ENCODE peak calls at places on chromosomes 3 and 15, in ten cellular contexts. Y, G, O, F, S, W, Q, D, L and T are unnamed samples.

GRCh38 chr3:39101022-39101689 is 6.3 kb downstream of the GORASP1 start:
- DNase-seq in Y (peak), G (no peak), O (peak), F (peak), S (peak), W (no peak), Q (peak), D (no peak), L (no peak), T (peak)

GRCh38 chr3:13710251-13710650 is 161.3 kb downstream of the FBLN2 start:
- DNase-seq in Y (no peak), G (no peak), O (no peak), F (no peak), S (no peak), W (no peak), Q (no peak), D (no peak), L (peak), T (no peak)

GRCh38 chr15:33068007-33068441 is 126.5 kb downstream of the FMN1 start:
- DNase-seq in Y (peak), G (no peak), O (peak), F (peak), S (peak), W (peak), Q (peak), D (peak), L (no peak), T (no peak)

GRCh38 chr3:163587342-163587741 is 1491.0 kb downstream of the SI start:
- DNase-seq in Y (no peak), G (peak), O (no peak), F (no peak), S (no peak), W (peak), Q (no peak), D (no peak), L (no peak), T (no peak)

GRCh38 chr3:132032959-132033358 is 1.9 kb downstream of the CPNE4 start:
- DNase-seq in Y (no peak), G (no peak), O (no peak), F (no peak), S (no peak), W (no peak), Q (no peak), D (no peak), L (no peak), T (no peak)

GRCh38 chr15:92429378-92430066 is 35.8 kb downstream of the ST8SIA2 start:
- DNase-seq in Y (no peak), G (peak), O (no peak), F (peak), S (peak), W (peak), Q (no peak), D (no peak), L (no peak), T (peak)

GRCh38 chr3:115040673-115041286 is 106.3 kb downstream of the ZBTB20 start:
- DNase-seq in Y (peak), G (peak), O (peak), F (peak), S (peak), W (peak), Q (peak), D (no peak), L (no peak), T (peak)

GRCh38 chr15:92813440-92813839 is 86.7 kb upstream of the CHD2 start:
- DNase-seq in Y (no peak), G (no peak), O (no peak), F (no peak), S (no peak), W (no peak), Q (no peak), D (no peak), L (no peak), T (no peak)

GRCh38 chr15:73935547-73935946 is 9.3 kb downstream of the LOXL1 start:
- DNase-seq in Y (no peak), G (no peak), O (no peak), F (no peak), S (peak), W (no peak), Q (no peak), D (no peak), L (no peak), T (peak)

GRCh38 chr3:9666704-9667445 is 17.6 kb downstream of the MTMR14 start:
- DNase-seq in Y (no peak), G (no peak), O (no peak), F (no peak), S (no peak), W (no peak), Q (no peak), D (no peak), L (no peak), T (no peak)

GRCh38 chr15:79475312-79475711 is 43.2 kb downstream of the MINAR1 start:
- DNase-seq in Y (no peak), G (no peak), O (no peak), F (no peak), S (peak), W (no peak), Q (no peak), D (no peak), L (no peak), T (no peak)

GRCh38 chr3:38137615-38138346 is 680 bp upstream of the MYD88 start:
- DNase-seq in Y (peak), G (no peak), O (no peak), F (peak), S (no peak), W (no peak), Q (peak), D (no peak), L (peak), T (no peak)

GRCh38 chr3:180059351-180059750 is 22.6 kb upstream of the PEX5L start:
- DNase-seq in Y (no peak), G (no peak), O (no peak), F (no peak), S (peak), W (no peak), Q (no peak), D (no peak), L (no peak), T (no peak)

GRCh38 chr15:30974112-30974511 is 17.3 kb downstream of the MTMR10 start:
- DNase-seq in Y (no peak), G (no peak), O (no peak), F (no peak), S (no peak), W (no peak), Q (no peak), D (no peak), L (no peak), T (no peak)

GRCh38 chr3:31165399-31165860 is 271.0 kb upstream of the GADL1 start:
- DNase-seq in Y (no peak), G (no peak), O (no peak), F (peak), S (no peak), W (peak), Q (no peak), D (no peak), L (no peak), T (peak)

GRCh38 chr3:171615742-171616141 is 155.5 kb upstream of the TNIK start:
- DNase-seq in Y (no peak), G (no peak), O (no peak), F (no peak), S (peak), W (peak), Q (no peak), D (no peak), L (no peak), T (peak)

GRCh38 chr15:81783586-81783985 is 262.2 kb downstream of the MEX3B start:
- DNase-seq in Y (no peak), G (no peak), O (no peak), F (no peak), S (no peak), W (no peak), Q (no peak), D (peak), L (no peak), T (no peak)

GRCh38 chr3:146390967-146391366 is 78.4 kb downstream of the PLSCR2 start:
- DNase-seq in Y (peak), G (no peak), O (peak), F (no peak), S (peak), W (peak), Q (no peak), D (no peak), L (no peak), T (peak)

GRCh38 chr15:58583171-58583908 is 151.5 kb downstream of the LIPC start:
- DNase-seq in Y (no peak), G (no peak), O (peak), F (no peak), S (no peak), W (no peak), Q (no peak), D (no peak), L (no peak), T (no peak)

GRCh38 chr3:53169045-53169831 is 8.2 kb downstream of the PRKCD start:
- DNase-seq in Y (no peak), G (no peak), O (peak), F (peak), S (no peak), W (no peak), Q (no peak), D (no peak), L (no peak), T (no peak)

GRCh38 chr15:74251187-74251811 is 15.2 kb downstream of the CCDC33 start:
- DNase-seq in Y (no peak), G (no peak), O (peak), F (no peak), S (no peak), W (no peak), Q (no peak), D (no peak), L (no peak), T (no peak)

GRCh38 chr3:194689493-194689901 is 3.8 kb downstream of the FAM43A start:
- DNase-seq in Y (no peak), G (no peak), O (no peak), F (peak), S (peak), W (no peak), Q (no peak), D (no peak), L (no peak), T (peak)

GRCh38 chr3:197372076-197372661 is 73.8 kb upstream of the DLG1 start:
- DNase-seq in Y (peak), G (peak), O (no peak), F (peak), S (peak), W (peak), Q (no peak), D (peak), L (peak), T (peak)

GRCh38 chr3:172280406-172281051 is 167.7 kb downstream of the GHSR start:
- DNase-seq in Y (no peak), G (no peak), O (no peak), F (peak), S (peak), W (peak), Q (no peak), D (no peak), L (no peak), T (peak)

GRCh38 chr3:151379083-151379734 is 5.3 kb downstream of the P2RY12 start:
- DNase-seq in Y (peak), G (peak), O (no peak), F (peak), S (peak), W (peak), Q (peak), D (no peak), L (no peak), T (peak)

GRCh38 chr3:33134026-33134625 is 20.3 kb downstream of the CRTAP start:
- DNase-seq in Y (no peak), G (no peak), O (no peak), F (no peak), S (peak), W (peak), Q (peak), D (no peak), L (no peak), T (no peak)

GRCh38 chr15:54206586-54207321 is 228.5 kb downstream of the UNC13C start:
- DNase-seq in Y (no peak), G (no peak), O (no peak), F (no peak), S (no peak), W (no peak), Q (no peak), D (no peak), L (no peak), T (no peak)

GRCh38 chr15:40060241-40060961 is 21.4 kb upstream of the SRP14 start:
- DNase-seq in Y (no peak), G (no peak), O (no peak), F (no peak), S (no peak), W (no peak), Q (no peak), D (no peak), L (peak), T (no peak)

GRCh38 chr3:74614133-74614967 is at the start of gene CNTN3:
- DNase-seq in Y (peak), G (no peak), O (peak), F (peak), S (peak), W (no peak), Q (no peak), D (no peak), L (no peak), T (peak)

GRCh38 chr3:32391643-32392529 is at the start of gene CMTM7:
- DNase-seq in Y (peak), G (no peak), O (peak), F (peak), S (peak), W (peak), Q (peak), D (peak), L (peak), T (peak)

GRCh38 chr3:128278130-128278529 is 124.8 kb downstream of the EEFSEC start:
- DNase-seq in Y (no peak), G (no peak), O (no peak), F (no peak), S (no peak), W (no peak), Q (no peak), D (no peak), L (no peak), T (no peak)

GRCh38 chr15:68354923-68355322 is 77.0 kb downstream of the ITGA11 start:
- DNase-seq in Y (no peak), G (peak), O (no peak), F (peak), S (peak), W (peak), Q (no peak), D (no peak), L (no peak), T (no peak)

GRCh38 chr3:143600762-143601161 is 247.5 kb downstream of the SLC9A9 start:
- DNase-seq in Y (no peak), G (no peak), O (no peak), F (no peak), S (no peak), W (peak), Q (no peak), D (peak), L (no peak), T (no peak)

GRCh38 chr3:190064112-190064511 is 56.6 kb downstream of the P3H2 start:
- DNase-seq in Y (no peak), G (no peak), O (no peak), F (no peak), S (peak), W (peak), Q (no peak), D (no peak), L (peak), T (no peak)

GRCh38 chr3:100151024-100151707 is 36.9 kb upstream of the FILIP1L start:
- DNase-seq in Y (no peak), G (no peak), O (no peak), F (peak), S (no peak), W (no peak), Q (no peak), D (no peak), L (no peak), T (no peak)

GRCh38 chr3:56975562-56975961 is 84.9 kb upstream of the SPATA12 start:
- DNase-seq in Y (no peak), G (no peak), O (no peak), F (no peak), S (peak), W (no peak), Q (no peak), D (no peak), L (no peak), T (peak)

GRCh38 chr3:169615833-169616232 is 47.7 kb downstream of the MECOM start:
- DNase-seq in Y (no peak), G (no peak), O (no peak), F (no peak), S (no peak), W (no peak), Q (no peak), D (no peak), L (no peak), T (no peak)

DNA sequence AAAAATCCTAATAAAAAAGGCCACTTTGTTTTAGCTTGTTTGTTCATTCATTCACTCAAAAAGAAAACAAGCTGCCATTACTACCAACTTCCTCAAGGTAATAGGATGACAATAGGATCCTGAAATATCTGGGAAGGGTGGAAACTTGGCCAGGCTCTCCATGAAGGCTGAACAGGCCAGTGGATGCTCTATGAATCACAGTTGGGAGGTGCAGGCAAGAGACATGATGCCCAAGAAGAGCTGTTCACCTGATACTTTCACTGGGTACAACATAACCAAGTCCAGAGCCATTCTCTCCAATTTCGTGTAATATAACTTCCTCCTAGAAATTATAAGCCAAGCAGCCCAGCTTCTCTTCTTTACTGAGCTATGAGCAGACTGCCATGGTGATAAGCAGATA is 37.3 kb downstream of the NMNAT3 start:
- DNase-seq in Y (no peak), G (no peak), O (no peak), F (no peak), S (no peak), W (no peak), Q (no peak), D (no peak), L (no peak), T (no peak)
- H3K4me3 ChIP-seq in Y (no peak), G (no peak), O (no peak), F (no peak), S (no peak), W (no peak), Q (no peak), D (no peak), L (no peak), T (no peak)

GRCh38 chr15:84750583-84751092 is 2.2 kb downstream of the ZNF592 start:
- DNase-seq in Y (no peak), G (no peak), O (no peak), F (peak), S (no peak), W (no peak), Q (no peak), D (no peak), L (no peak), T (no peak)
- H3K4me3 ChIP-seq in Y (peak), G (peak), O (no peak), F (no peak), S (no peak), W (no peak), Q (peak), D (no peak), L (no peak), T (no peak)

GRCh38 chr15:47792231-47792630 is 74.9 kb downstream of the SEMA6D start:
- DNase-seq in Y (no peak), G (no peak), O (no peak), F (no peak), S (no peak), W (no peak), Q (no peak), D (no peak), L (no peak), T (no peak)
- H3K4me3 ChIP-seq in Y (no peak), G (no peak), O (no peak), F (no peak), S (no peak), W (no peak), Q (no peak), D (no peak), L (no peak), T (no peak)

DNA sequence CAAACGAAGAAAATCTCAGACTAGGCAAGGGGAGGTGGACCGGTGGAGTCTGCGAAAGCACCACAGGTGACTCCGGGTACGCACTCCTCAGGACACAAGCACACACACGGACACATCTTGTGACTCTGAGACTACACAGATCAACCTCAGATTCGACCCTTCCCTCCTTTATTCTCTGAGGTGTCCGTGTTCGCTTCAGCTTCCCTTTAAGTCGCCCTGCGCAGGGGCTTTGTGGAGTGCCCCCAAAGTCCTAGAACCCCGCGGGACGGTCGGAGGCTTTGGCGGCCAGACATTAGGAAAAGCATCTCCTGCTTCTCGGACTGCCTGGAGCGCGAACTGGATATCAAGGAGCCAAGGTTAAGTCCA is 805 bp downstream of the DGKG start:
- DNase-seq in Y (no peak), G (no peak), O (no peak), F (peak), S (no peak), W (no peak), Q (no peak), D (no peak), L (no peak), T (no peak)
- H3K4me3 ChIP-seq in Y (peak), G (no peak), O (peak), F (no peak), S (no peak), W (no peak), Q (peak), D (no peak), L (no peak), T (peak)

GRCh38 chr15:60399246-60399915 is 1.6 kb upstream of the ANXA2 start:
- DNase-seq in Y (no peak), G (no peak), O (no peak), F (no peak), S (no peak), W (no peak), Q (no peak), D (peak), L (no peak), T (no peak)
- H3K4me3 ChIP-seq in Y (no peak), G (peak), O (no peak), F (no peak), S (peak), W (peak), Q (no peak), D (no peak), L (no peak), T (no peak)